ENCODE peak calls at places on chromosome X, in six cellular contexts. One of them, this sample, is unnamed.

GRCh38 chrX:108439961-108440696 is 491 bp downstream of the COL4A5 start:
- DNase-seq in upper lobe of right lung: peak; percentile 44
- DNase-seq in amniotic stem cell: no peak
- DNase-seq in CD8-positive, alpha-beta memory T cell: no peak
- DNase-seq in T-helper 9 cell: no peak
- DNase-seq in NCI-H2029 treated with DMSO at 0.1 percent for 48 hours: no peak
- DNase-seq in this sample: peak; percentile 17

GRCh38 chrX:24231169-24231568 is 81.6 kb downstream of the ZFX start:
- DNase-seq in upper lobe of right lung: no peak
- DNase-seq in CD8-positive, alpha-beta memory T cell: no peak
- DNase-seq in NCI-H2029 treated with DMSO at 0.1 percent for 48 hours: no peak
- DNase-seq in amniotic stem cell: peak; percentile 2
- DNase-seq in T-helper 9 cell: no peak
- DNase-seq in this sample: peak; percentile 22

GRCh38 chrX:111005151-111005550 is 90.8 kb upstream of the PAK3 start:
- DNase-seq in amniotic stem cell: no peak
- DNase-seq in T-helper 9 cell: no peak
- DNase-seq in upper lobe of right lung: no peak
- DNase-seq in CD8-positive, alpha-beta memory T cell: no peak
- DNase-seq in NCI-H2029 treated with DMSO at 0.1 percent for 48 hours: no peak
- DNase-seq in this sample: no peak

GRCh38 chrX:19964017-19964710 is 26.7 kb downstream of the BCLAF3 start:
- DNase-seq in upper lobe of right lung: no peak
- DNase-seq in T-helper 9 cell: no peak
- DNase-seq in amniotic stem cell: no peak
- DNase-seq in CD8-positive, alpha-beta memory T cell: no peak
- DNase-seq in NCI-H2029 treated with DMSO at 0.1 percent for 48 hours: no peak
- DNase-seq in this sample: no peak

GRCh38 chrX:9465380-9466114 is 689 bp downstream of the TBL1X start:
- DNase-seq in amniotic stem cell: no peak
- DNase-seq in T-helper 9 cell: peak; percentile 29
- DNase-seq in CD8-positive, alpha-beta memory T cell: peak; percentile 47
- DNase-seq in NCI-H2029 treated with DMSO at 0.1 percent for 48 hours: no peak
- DNase-seq in upper lobe of right lung: peak; percentile 64
- DNase-seq in this sample: no peak

GRCh38 chrX:9942086-9942485 is 25.1 kb upstream of the CLDN34 start:
- DNase-seq in NCI-H2029 treated with DMSO at 0.1 percent for 48 hours: no peak
- DNase-seq in T-helper 9 cell: no peak
- DNase-seq in amniotic stem cell: no peak
- DNase-seq in upper lobe of right lung: no peak
- DNase-seq in CD8-positive, alpha-beta memory T cell: peak; percentile 12
- DNase-seq in this sample: no peak

GRCh38 chrX:111133389-111133788 is 37.4 kb downstream of the PAK3 start:
- DNase-seq in T-helper 9 cell: no peak
- DNase-seq in CD8-positive, alpha-beta memory T cell: no peak
- DNase-seq in NCI-H2029 treated with DMSO at 0.1 percent for 48 hours: no peak
- DNase-seq in amniotic stem cell: no peak
- DNase-seq in upper lobe of right lung: no peak
- DNase-seq in this sample: peak; percentile 20

GRCh38 chrX:116462843-116463242 is at the start of gene CT83:
- DNase-seq in T-helper 9 cell: no peak
- DNase-seq in upper lobe of right lung: no peak
- DNase-seq in amniotic stem cell: no peak
- DNase-seq in NCI-H2029 treated with DMSO at 0.1 percent for 48 hours: no peak
- DNase-seq in CD8-positive, alpha-beta memory T cell: no peak
- DNase-seq in this sample: no peak

GRCh38 chrX:95290455-95290854 is 1394.2 kb upstream of the DIAPH2 start:
- DNase-seq in CD8-positive, alpha-beta memory T cell: no peak
- DNase-seq in amniotic stem cell: no peak
- DNase-seq in T-helper 9 cell: no peak
- DNase-seq in NCI-H2029 treated with DMSO at 0.1 percent for 48 hours: no peak
- DNase-seq in upper lobe of right lung: no peak
- DNase-seq in this sample: no peak

GRCh38 chrX:69253821-69254220 is 88.6 kb upstream of the PJA1 start:
- DNase-seq in NCI-H2029 treated with DMSO at 0.1 percent for 48 hours: no peak
- DNase-seq in upper lobe of right lung: no peak
- DNase-seq in CD8-positive, alpha-beta memory T cell: no peak
- DNase-seq in T-helper 9 cell: no peak
- DNase-seq in amniotic stem cell: no peak
- DNase-seq in this sample: no peak

GRCh38 chrX:318068-318738 is 393 bp downstream of the GTPBP6 start:
- DNase-seq in amniotic stem cell: no peak
- DNase-seq in T-helper 9 cell: peak; percentile 97
- DNase-seq in CD8-positive, alpha-beta memory T cell: peak; percentile 97
- DNase-seq in NCI-H2029 treated with DMSO at 0.1 percent for 48 hours: no peak
- DNase-seq in upper lobe of right lung: peak; percentile 98
- DNase-seq in this sample: no peak

GRCh38 chrX:130351567-130351966 is 11.8 kb downstream of the SLC25A14 start:
- DNase-seq in T-helper 9 cell: no peak
- DNase-seq in upper lobe of right lung: no peak
- DNase-seq in NCI-H2029 treated with DMSO at 0.1 percent for 48 hours: no peak
- DNase-seq in amniotic stem cell: no peak
- DNase-seq in CD8-positive, alpha-beta memory T cell: no peak
- DNase-seq in this sample: no peak

GRCh38 chrX:150036181-150036580 is 97.9 kb upstream of the EOLA2 start:
- DNase-seq in NCI-H2029 treated with DMSO at 0.1 percent for 48 hours: no peak
- DNase-seq in CD8-positive, alpha-beta memory T cell: no peak
- DNase-seq in upper lobe of right lung: no peak
- DNase-seq in T-helper 9 cell: no peak
- DNase-seq in amniotic stem cell: peak; percentile 23
- DNase-seq in this sample: no peak